ENCODE peak calls at places on chromosomes 2 and 18, in five cellular contexts. F is GM12878, O is K562, A is H1, K is HCT116. I is an unnamed sample.

GRCh38 chr18:59616501-59616900 is 80.7 kb downstream of the CCBE1 start:
- DNase-seq in F (no peak), O (no peak), A (no peak), K (no peak), I (no peak)

GRCh38 chr18:9117980-9118841 is 15.7 kb downstream of the NDUFV2 start:
- DNase-seq in F (no peak), O (no peak), A (no peak), K (no peak), I (no peak)

GRCh38 chr2:162318280-162319222 is at the start of gene IFIH1:
- DNase-seq in F (peak), O (peak), A (no peak), K (peak), I (no peak)

GRCh38 chr2:236049981-236050380 is 118.2 kb downstream of the GBX2 start:
- DNase-seq in F (peak), O (no peak), A (no peak), K (no peak), I (no peak)

GRCh38 chr2:26483027-26483326 is 5.1 kb upstream of the OTOF start:
- DNase-seq in F (no peak), O (no peak), A (no peak), K (no peak), I (no peak)

GRCh38 chr18:56333146-56333545 is 305.2 kb downstream of the TXNL1 start:
- DNase-seq in F (no peak), O (no peak), A (no peak), K (no peak), I (no peak)

GRCh38 chr2:217371681-217372297 is 511.9 kb upstream of the TNP1 start:
- DNase-seq in F (no peak), O (no peak), A (no peak), K (no peak), I (no peak)

GRCh38 chr2:64850641-64851040 is 138.6 kb upstream of the SLC1A4 start:
- DNase-seq in F (no peak), O (no peak), A (no peak), K (no peak), I (no peak)

GRCh38 chr2:230179907-230180306 is 39.9 kb downstream of the SP110 start:
- DNase-seq in F (no peak), O (no peak), A (peak), K (no peak), I (no peak)

GRCh38 chr2:151438506-151438905 is 28.8 kb downstream of the RIF1 start:
- DNase-seq in F (no peak), O (no peak), A (no peak), K (no peak), I (no peak)

GRCh38 chr2:229665158-229665557 is 49.2 kb downstream of the DNER start:
- DNase-seq in F (no peak), O (no peak), A (no peak), K (no peak), I (no peak)

GRCh38 chr18:52617931-52618330 is 277.9 kb downstream of the DCC start:
- DNase-seq in F (no peak), O (no peak), A (no peak), K (no peak), I (no peak)

GRCh38 chr2:205685314-205686230 is 3.3 kb downstream of the NRP2 start:
- DNase-seq in F (no peak), O (no peak), A (no peak), K (no peak), I (no peak)

GRCh38 chr2:24421668-24422067 is 61.3 kb upstream of the ITSN2 start:
- DNase-seq in F (no peak), O (peak), A (no peak), K (peak), I (peak)

GRCh38 chr2:187640926-187641510 is 86.8 kb upstream of the TFPI start:
- DNase-seq in F (no peak), O (no peak), A (no peak), K (no peak), I (no peak)

GRCh38 chr2:134718956-134719814 is at the start of gene TMEM163:
- DNase-seq in F (no peak), O (peak), A (no peak), K (no peak), I (no peak)

GRCh38 chr2:26351375-26352090 is 4.9 kb upstream of the ADGRF3 start:
- DNase-seq in F (no peak), O (no peak), A (no peak), K (no peak), I (no peak)

GRCh38 chr2:128832946-128833560 is 514.4 kb upstream of the HS6ST1 start:
- DNase-seq in F (no peak), O (no peak), A (no peak), K (no peak), I (no peak)

GRCh38 chr2:160375037-160375436 is 118.6 kb downstream of the RBMS1 start:
- DNase-seq in F (no peak), O (no peak), A (no peak), K (no peak), I (no peak)

GRCh38 chr2:32442020-32442467 is 85.2 kb downstream of the BIRC6 start:
- DNase-seq in F (no peak), O (no peak), A (no peak), K (no peak), I (no peak)

GRCh38 chr2:102085238-102085637 is 57.3 kb upstream of the IL1R1 start:
- DNase-seq in F (no peak), O (no peak), A (no peak), K (no peak), I (no peak)

GRCh38 chr2:221103930-221104329 is 468.2 kb downstream of the EPHA4 start:
- DNase-seq in F (no peak), O (no peak), A (no peak), K (no peak), I (no peak)

GRCh38 chr18:22705328-22705727 is 227.8 kb upstream of the RBBP8 start:
- DNase-seq in F (no peak), O (no peak), A (no peak), K (no peak), I (no peak)

GRCh38 chr18:6561893-6562292 is 147.2 kb upstream of the L3MBTL4 start:
- DNase-seq in F (no peak), O (no peak), A (no peak), K (no peak), I (no peak)

GRCh38 chr18:46291149-46291548 is 187.0 kb downstream of the HAUS1 start:
- DNase-seq in F (no peak), O (no peak), A (no peak), K (no peak), I (no peak)

GRCh38 chr2:105768961-105769452 is 24.3 kb downstream of the NCK2 start:
- DNase-seq in F (no peak), O (no peak), A (no peak), K (no peak), I (no peak)

GRCh38 chr18:45448871-45449270 is 166.4 kb upstream of the SLC14A2 start:
- DNase-seq in F (no peak), O (no peak), A (no peak), K (no peak), I (no peak)

GRCh38 chr2:148021059-148021985 is at the start of gene MBD5:
- DNase-seq in F (peak), O (peak), A (peak), K (no peak), I (no peak)

GRCh38 chr2:203164311-203164935 is 74.4 kb upstream of the CYP20A1 start:
- DNase-seq in F (no peak), O (no peak), A (no peak), K (no peak), I (no peak)

GRCh38 chr18:23136326-23137092 is 1.2 kb downstream of the CABLES1 start:
- DNase-seq in F (no peak), O (no peak), A (no peak), K (no peak), I (no peak)

GRCh38 chr18:34128436-34128835 is 96.3 kb downstream of the NOL4 start:
- DNase-seq in F (no peak), O (no peak), A (no peak), K (no peak), I (no peak)

GRCh38 chr2:150339282-150339681 is 148.2 kb downstream of the RND3 start:
- DNase-seq in F (no peak), O (no peak), A (no peak), K (no peak), I (no peak)

GRCh38 chr2:133773862-133774674 is 205.8 kb upstream of the NCKAP5 start:
- DNase-seq in F (no peak), O (no peak), A (no peak), K (no peak), I (no peak)

GRCh38 chr2:235642446-235643107 is 148.7 kb downstream of the AGAP1 start:
- DNase-seq in F (no peak), O (no peak), A (no peak), K (no peak), I (no peak)

DNA sequence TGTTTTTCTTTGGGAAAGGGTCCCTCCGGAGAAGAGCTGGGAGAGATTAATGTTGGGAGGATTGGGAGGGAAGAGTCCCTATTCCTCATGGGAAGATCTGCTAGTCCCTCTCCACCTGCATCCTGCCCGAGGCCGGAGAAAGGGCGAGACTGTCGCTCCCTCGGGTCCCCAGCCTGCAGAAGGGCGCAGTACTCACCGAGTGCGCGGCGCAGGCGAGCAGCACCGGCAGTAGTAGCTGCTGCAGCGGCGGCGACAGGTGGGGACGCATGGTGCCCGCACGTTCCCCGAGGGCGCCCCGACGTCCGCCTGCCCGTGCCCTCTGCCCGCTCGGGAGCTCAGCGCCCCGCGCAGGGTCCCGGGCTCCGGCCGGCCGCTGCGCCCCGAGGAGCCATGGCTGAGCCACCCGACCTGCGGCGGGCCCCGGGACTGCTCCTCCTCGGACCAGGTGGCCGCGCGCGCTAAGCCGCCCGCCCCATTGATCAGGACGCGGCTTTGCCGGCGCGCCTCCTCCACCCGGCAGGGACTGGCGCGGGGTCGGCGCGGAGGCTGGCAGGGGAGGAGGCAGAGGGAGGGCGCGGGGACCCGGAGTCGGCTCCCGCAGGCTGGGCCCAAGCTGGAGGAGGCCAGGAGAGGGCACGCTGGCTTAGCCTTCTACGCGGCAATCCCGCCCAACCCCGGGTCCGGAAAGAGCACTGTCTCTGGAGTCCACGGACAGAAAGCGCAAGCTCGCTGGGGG is at the start of gene SCTR:
- DNase-seq in F (no peak), O (no peak), A (no peak), K (no peak), I (no peak)
- TF ChIP-seq EZH2 in F (no peak), O (no peak), A (peak), K (no peak), I (no peak)

GRCh38 chr2:240557101-240557751 is 562 bp downstream of the ANKMY1 start:
- DNase-seq in F (no peak), O (no peak), A (no peak), K (no peak), I (no peak)

GRCh38 chr2:240559271-240559670 is 886 bp upstream of the DUSP28 start:
- DNase-seq in F (no peak), O (no peak), A (no peak), K (no peak), I (no peak)

GRCh38 chr2:240558229-240558885 is 569 bp upstream of the ANKMY1 start:
- DNase-seq in F (no peak), O (no peak), A (no peak), K (no peak), I (no peak)

GRCh38 chr2:240556553-240557100 is 1.2 kb downstream of the ANKMY1 start:
- DNase-seq in F (no peak), O (peak), A (no peak), K (no peak), I (no peak)

GRCh38 chr2:240557808-240558207 is at the start of gene ANKMY1:
- DNase-seq in F (no peak), O (no peak), A (no peak), K (no peak), I (no peak)
- H3K9ac ChIP-seq in F (peak), O (peak), A (no peak), K (no peak), I (no peak)

GRCh38 chr2:176146645-176147044 is 4.7 kb upstream of the HOXD4 start:
- DNase-seq in F (no peak), O (no peak), A (no peak), K (no peak), I (no peak)
- TF ChIP-seq EZH2 in F (no peak), O (no peak), A (peak), K (no peak), I (no peak)

GRCh38 chr2:224712346-224712745 is 3.8 kb downstream of the CCDC195 start:
- DNase-seq in F (no peak), O (no peak), A (no peak), K (no peak), I (no peak)

GRCh38 chr2:224711381-224711780 is 4.8 kb downstream of the CCDC195 start:
- DNase-seq in F (no peak), O (no peak), A (no peak), K (no peak), I (no peak)

GRCh38 chr2:224709276-224709675 is 6.9 kb downstream of the CCDC195 start:
- DNase-seq in F (no peak), O (no peak), A (no peak), K (no peak), I (no peak)

GRCh38 chr2:224716201-224716600 is at the start of gene CCDC195:
- DNase-seq in F (no peak), O (no peak), A (no peak), K (no peak), I (no peak)

DNA sequence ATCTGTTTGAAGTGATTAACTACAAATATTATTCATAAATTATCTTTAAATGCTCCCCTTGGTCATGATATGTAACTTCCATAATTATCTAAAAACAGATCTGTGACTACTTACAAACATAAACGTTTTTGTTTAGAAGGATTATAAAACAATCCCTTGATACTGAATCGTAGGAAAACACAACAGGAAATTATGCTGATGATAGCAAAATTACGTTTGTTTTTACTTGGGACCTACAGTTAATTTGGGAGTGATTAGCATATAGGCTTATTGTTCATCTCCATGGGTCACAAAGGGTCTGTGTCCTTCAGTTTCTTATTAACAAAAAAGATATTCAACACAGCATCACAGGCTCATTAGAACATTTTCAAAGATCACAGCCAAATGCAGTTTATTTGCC is 4.3 kb downstream of the CCDC195 start:
- DNase-seq in F (no peak), O (no peak), A (no peak), K (no peak), I (no peak)
- H3K9ac ChIP-seq in F (no peak), O (no peak), A (no peak), K (no peak), I (no peak)

DNA sequence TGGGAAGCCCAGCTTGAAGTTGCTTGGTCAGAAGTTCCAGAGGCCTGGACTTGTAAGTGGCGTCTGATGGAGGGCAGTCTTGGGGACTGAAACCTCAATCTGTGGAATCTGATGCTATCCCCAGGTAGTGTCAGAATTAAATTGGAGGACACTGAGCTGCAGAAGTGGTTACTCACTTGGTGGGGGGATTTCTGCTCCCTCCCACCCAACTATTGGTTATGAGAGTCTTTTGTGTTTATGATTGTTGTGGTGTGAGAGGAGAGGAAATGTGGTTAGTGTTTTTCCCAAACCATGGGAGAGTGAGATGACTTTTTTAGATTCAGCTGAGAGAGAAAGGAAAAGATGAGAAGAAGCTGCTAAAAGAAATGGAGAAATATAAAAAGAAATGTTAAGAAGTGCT is 12.8 kb downstream of the ZBTB14 start:
- DNase-seq in F (no peak), O (no peak), A (no peak), K (no peak), I (no peak)
- TF ChIP-seq EZH2 in F (no peak), O (no peak), A (no peak), K (no peak), I (no peak)

DNA sequence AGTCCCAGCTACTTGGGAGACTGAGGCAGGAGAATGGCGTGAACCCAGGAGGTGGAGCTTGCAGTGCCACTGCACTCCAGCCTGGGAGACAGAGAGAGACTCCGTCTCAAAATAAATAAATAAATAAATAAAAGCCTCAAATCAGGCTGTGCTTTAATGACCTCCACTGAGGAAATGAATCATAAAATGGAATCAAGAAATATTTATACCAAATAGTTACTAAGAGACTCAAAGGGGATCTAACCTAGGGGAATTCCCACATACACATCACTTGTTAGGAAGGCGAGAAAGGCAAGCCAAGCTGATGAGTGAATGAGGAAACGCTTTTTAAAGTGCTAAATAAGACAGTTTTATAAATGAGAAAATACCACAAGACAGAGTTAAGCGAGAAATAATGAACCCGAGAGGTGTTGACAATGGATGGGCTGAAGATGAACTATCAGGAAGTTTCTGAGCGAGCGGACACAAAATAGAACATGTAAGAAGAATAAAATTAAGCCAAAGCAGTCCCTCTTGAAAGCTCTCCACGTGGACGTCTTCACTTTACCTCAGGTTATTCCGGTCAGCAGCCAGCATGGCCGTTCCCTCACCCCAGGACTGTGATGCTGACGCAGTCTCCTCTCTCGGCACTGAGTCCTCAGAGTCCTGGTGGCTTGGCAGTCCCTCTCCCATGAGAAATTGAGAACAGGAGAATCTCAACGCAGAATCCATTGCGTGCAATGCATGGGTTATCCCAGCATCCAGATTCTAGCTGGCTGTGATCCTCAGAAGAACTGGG is 22.4 kb downstream of the PXDN start:
- DNase-seq in F (no peak), O (no peak), A (no peak), K (no peak), I (no peak)
- H3K9ac ChIP-seq in F (no peak), O (no peak), A (no peak), K (no peak), I (peak)

GRCh38 chr18:49139726-49140125 is 189.0 kb upstream of the SMAD7 start:
- DNase-seq in F (no peak), O (no peak), A (no peak), K (no peak), I (no peak)
- TF ChIP-seq EZH2 in F (no peak), O (no peak), A (no peak), K (no peak), I (no peak)

DNA sequence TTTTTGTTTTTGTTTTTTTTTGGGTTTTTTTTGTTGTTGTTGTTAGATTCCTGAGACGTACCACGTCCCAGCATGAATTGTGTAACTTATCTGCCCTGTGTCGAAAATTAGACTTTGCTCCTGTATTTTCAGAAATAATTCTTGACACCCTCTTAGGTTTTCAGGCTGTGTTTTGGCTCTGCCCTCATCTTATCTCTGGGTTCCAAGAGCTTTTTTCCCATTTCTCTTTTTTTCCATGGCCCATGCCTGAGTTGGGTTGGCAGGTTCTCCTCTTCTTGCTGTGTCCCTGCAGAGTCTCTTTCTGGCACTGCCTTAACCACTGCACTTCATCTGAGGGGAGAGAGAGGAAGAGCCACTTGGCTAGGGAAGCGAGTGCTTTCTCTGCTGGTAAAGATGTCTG is 42.4 kb downstream of the CTIF start:
- DNase-seq in F (no peak), O (no peak), A (no peak), K (no peak), I (no peak)
- H3K9ac ChIP-seq in F (no peak), O (no peak), A (no peak), K (no peak), I (no peak)

DNA sequence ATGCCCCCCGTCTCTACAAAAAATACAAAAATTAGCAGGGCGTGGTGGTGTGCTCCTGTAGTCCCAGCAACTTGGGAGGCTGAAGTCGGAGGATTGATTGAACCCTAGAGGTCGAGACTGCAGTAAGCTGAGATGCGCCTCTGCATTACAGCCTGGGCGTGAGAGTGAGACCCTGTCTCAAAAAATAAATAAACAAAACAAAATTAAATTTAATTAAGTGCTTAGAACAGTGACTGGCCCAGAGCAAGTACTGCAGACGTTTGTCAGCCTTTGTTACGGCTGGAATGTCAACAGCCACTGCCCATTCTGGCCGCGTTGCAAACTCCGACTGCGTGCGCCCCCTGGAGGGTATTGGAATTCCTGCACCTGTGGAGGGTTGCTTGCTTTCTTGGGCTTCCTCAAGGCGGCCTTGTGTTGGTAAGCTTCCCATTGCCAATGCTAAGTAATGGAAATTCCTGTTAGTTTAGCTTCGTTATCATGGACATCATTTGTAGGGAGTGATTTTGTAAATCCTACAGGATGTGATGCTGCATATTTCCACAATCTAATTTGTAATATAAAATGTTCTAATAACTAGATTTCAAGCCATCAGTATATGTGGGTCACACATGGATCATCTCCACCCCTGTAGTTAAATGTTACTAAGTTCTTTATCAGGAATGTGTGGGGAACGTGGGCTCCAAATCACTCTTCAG is 15.9 kb upstream of the ATP6V1B1 start:
- DNase-seq in F (no peak), O (peak), A (peak), K (peak), I (no peak)
- TF ChIP-seq EZH2 in F (no peak), O (no peak), A (no peak), K (no peak), I (no peak)